ENCODE peak calls at places on chromosomes 6 and 20, in five cellular contexts. T, M, S, R and K are unnamed samples.

GRCh38 chr6:52529311-52529710 is 47.5 kb downstream of the TRAM2 start:
- DNase-seq in M (no peak), R (no peak), T (no peak), S (no peak), K (no peak)

GRCh38 chr20:44615876-44616603 is 33.7 kb downstream of the PKIG start:
- DNase-seq in S (no peak), M (no peak), R (no peak), T (no peak), K (no peak)

GRCh38 chr6:149964243-149965190 is 774 bp downstream of the ULBP1 start:
- DNase-seq in T (no peak), M (no peak), R (no peak), S (no peak), K (no peak)

GRCh38 chr20:16846011-16846410 is 97.9 kb downstream of the OTOR start:
- DNase-seq in R (no peak), S (no peak), M (no peak), T (no peak), K (no peak)

GRCh38 chr20:22796465-22797077 is 212.2 kb upstream of the FOXA2 start:
- DNase-seq in R (no peak), S (no peak), M (no peak), T (no peak), K (no peak)

GRCh38 chr6:52513464-52513863 is 63.4 kb downstream of the TRAM2 start:
- DNase-seq in T (no peak), R (no peak), M (no peak), S (no peak), K (no peak)

GRCh38 chr20:35285806-35286076 is 1.2 kb upstream of the EIF6 start:
- DNase-seq in R (no peak), M (no peak), T (no peak), S (no peak), K (peak)

GRCh38 chr20:8209061-8209460 is 77.0 kb downstream of the PLCB1 start:
- DNase-seq in T (no peak), R (peak), M (no peak), S (no peak), K (no peak)

GRCh38 chr20:60292001-60292520 is 333.8 kb downstream of the CDH26 start:
- DNase-seq in T (no peak), S (no peak), M (no peak), R (no peak), K (no peak)

GRCh38 chr6:128882991-128883571 is at the start of gene LAMA2:
- DNase-seq in M (no peak), T (no peak), S (peak), R (no peak), K (peak)

GRCh38 chr6:129598244-129599187 is 111.5 kb downstream of the ARHGAP18 start:
- DNase-seq in S (no peak), T (peak), R (peak), M (peak), K (peak)

GRCh38 chr6:65182681-65183080 is 524.3 kb downstream of the EYS start:
- DNase-seq in S (no peak), M (no peak), T (no peak), R (no peak), K (no peak)

GRCh38 chr20:40942015-40942414 is 86.6 kb upstream of the TOP1 start:
- DNase-seq in M (no peak), S (no peak), T (no peak), R (no peak), K (no peak)

GRCh38 chr20:45096781-45097180 is 4.1 kb downstream of the KCNS1 start:
- DNase-seq in S (no peak), R (no peak), T (no peak), M (no peak), K (no peak)

GRCh38 chr6:39700362-39700761 is 24.8 kb downstream of the KIF6 start:
- DNase-seq in R (no peak), M (no peak), S (no peak), T (no peak), K (no peak)

GRCh38 chr6:90610671-90611542 is 24.0 kb upstream of the MAP3K7 start:
- DNase-seq in M (no peak), S (no peak), T (peak), R (no peak), K (no peak)

GRCh38 chr6:98335594-98335993 is 498.8 kb upstream of the POU3F2 start:
- DNase-seq in T (no peak), R (no peak), M (no peak), S (no peak), K (no peak)

GRCh38 chr20:25178563-25179438 is 16.7 kb upstream of the ENTPD6 start:
- DNase-seq in S (no peak), R (no peak), T (peak), M (peak), K (peak)

GRCh38 chr6:134529921-134530320 is 212.0 kb upstream of the SGK1 start:
- DNase-seq in R (no peak), S (no peak), M (no peak), T (no peak), K (peak)

GRCh38 chr6:109867970-109868358 is 110.1 kb upstream of the GPR6 start:
- DNase-seq in S (no peak), T (no peak), M (no peak), R (no peak), K (no peak)

GRCh38 chr20:17992224-17992637 is 23.4 kb downstream of the MGME1 start:
- DNase-seq in T (no peak), S (no peak), R (peak), M (no peak), K (no peak)

GRCh38 chr6:138978229-138978628 is 9.8 kb downstream of the REPS1 start:
- DNase-seq in T (no peak), S (no peak), R (no peak), M (no peak), K (no peak)

GRCh38 chr6:105650367-105650766 is 247.5 kb upstream of the PREP start:
- DNase-seq in R (no peak), T (no peak), S (no peak), M (no peak), K (no peak)

GRCh38 chr6:142746524-142746923 is 198.5 kb downstream of the HIVEP2 start:
- DNase-seq in M (no peak), S (no peak), T (no peak), R (no peak), K (peak)

GRCh38 chr6:74798302-74798701 is 407.6 kb downstream of the COL12A1 start:
- DNase-seq in M (no peak), T (no peak), R (no peak), S (no peak), K (no peak)

GRCh38 chr6:27957526-27957925 is 485 bp downstream of the OR2B6 start:
- DNase-seq in S (no peak), R (no peak), T (no peak), M (no peak), K (no peak)

GRCh38 chr20:44548171-44548678 is 26.4 kb upstream of the SERINC3 start:
- DNase-seq in S (no peak), M (no peak), T (no peak), R (no peak), K (no peak)

GRCh38 chr6:41584668-41585205 is 38.6 kb downstream of the FOXP4 start:
- DNase-seq in T (no peak), S (no peak), M (no peak), R (no peak), K (no peak)

GRCh38 chr6:36340671-36341454 is 4.2 kb upstream of the BNIP5 start:
- DNase-seq in S (no peak), M (peak), T (peak), R (peak), K (peak)
- TF ChIP-seq CEBPB in S (no peak), M (no peak), T (no peak), R (no peak), K (no peak)

GRCh38 chr6:112983741-112984221 is 636.7 kb downstream of the RFPL4B start:
- DNase-seq in R (no peak), T (no peak), S (no peak), M (no peak), K (no peak)

GRCh38 chr6:112980676-112981075 is 633.5 kb downstream of the RFPL4B start:
- DNase-seq in R (no peak), T (no peak), S (no peak), M (no peak), K (no peak)

GRCh38 chr6:112984899-112985298 is 637.8 kb downstream of the RFPL4B start:
- DNase-seq in M (no peak), R (no peak), T (no peak), S (no peak), K (no peak)

GRCh38 chr6:112979830-112980229 is 632.7 kb downstream of the RFPL4B start:
- DNase-seq in R (no peak), M (no peak), S (no peak), T (no peak), K (no peak)
- TF ChIP-seq ZNF274 in R (no peak), M (no peak), S (no peak), T (no peak), K (no peak)

DNA sequence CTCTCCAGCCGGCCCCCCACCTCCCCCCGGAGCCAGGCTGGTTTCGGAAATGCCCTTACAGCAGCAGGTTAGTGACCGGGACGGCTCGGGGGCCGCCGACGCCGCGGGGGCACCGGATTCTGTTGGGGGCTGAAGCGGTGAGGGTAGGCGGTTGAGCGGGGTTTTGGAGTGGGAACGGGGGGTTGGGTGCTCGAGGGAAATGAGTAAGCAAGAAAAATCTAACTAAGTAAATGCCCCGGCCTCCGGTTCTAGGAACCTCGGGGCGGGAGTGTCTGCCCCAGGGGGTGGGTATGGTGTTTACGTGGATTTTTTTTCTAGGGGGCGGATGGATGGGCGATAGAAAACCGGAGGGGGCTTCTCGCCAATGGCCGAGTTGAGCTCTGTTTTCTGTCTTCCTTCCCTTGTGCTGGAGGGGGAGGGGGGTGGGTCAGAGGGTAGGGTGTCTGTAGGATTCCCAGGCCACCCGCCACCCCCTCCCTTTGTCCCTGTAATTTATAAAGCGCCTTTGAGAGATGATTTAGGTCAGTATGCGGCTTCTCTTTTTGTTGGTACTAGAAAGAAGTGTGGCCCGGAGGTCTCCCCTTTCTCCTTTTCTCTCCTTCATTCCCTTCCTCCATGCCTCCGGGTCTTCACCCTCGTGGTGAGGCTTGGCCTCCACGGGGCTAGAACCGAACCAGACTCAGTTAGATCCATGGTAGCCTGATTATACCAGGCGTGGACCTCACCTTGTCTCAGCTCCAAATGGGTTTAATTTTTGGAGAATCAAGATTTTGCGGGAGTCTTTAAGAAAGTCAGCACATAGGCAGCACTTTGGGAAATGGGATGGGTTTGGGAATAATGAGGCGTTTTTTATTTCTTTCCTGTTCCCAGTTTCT is 2.3 kb downstream of the E2F3 start:
- DNase-seq in T (peak), R (no peak), M (peak), S (no peak), K (peak)
- TF ChIP-seq CEBPB in T (no peak), R (no peak), M (no peak), S (no peak), K (no peak)

GRCh38 chr20:38658879-38659612 is 57.4 kb downstream of the ARHGAP40 start:
- DNase-seq in S (no peak), M (peak), R (no peak), T (peak), K (peak)
- TF ChIP-seq ZNF274 in S (no peak), M (no peak), R (no peak), T (no peak), K (no peak)

GRCh38 chr20:3660262-3661059 is 2.7 kb downstream of the GFRA4 start:
- DNase-seq in M (no peak), T (no peak), R (no peak), S (no peak), K (no peak)
- TF ChIP-seq CEBPB in M (no peak), T (no peak), R (no peak), S (no peak), K (no peak)

GRCh38 chr20:36472656-36473071 is 68.7 kb upstream of the MYL9 start:
- DNase-seq in S (no peak), T (peak), R (no peak), M (peak), K (no peak)
- TF ChIP-seq ZNF274 in S (no peak), T (no peak), R (no peak), M (no peak), K (no peak)

DNA sequence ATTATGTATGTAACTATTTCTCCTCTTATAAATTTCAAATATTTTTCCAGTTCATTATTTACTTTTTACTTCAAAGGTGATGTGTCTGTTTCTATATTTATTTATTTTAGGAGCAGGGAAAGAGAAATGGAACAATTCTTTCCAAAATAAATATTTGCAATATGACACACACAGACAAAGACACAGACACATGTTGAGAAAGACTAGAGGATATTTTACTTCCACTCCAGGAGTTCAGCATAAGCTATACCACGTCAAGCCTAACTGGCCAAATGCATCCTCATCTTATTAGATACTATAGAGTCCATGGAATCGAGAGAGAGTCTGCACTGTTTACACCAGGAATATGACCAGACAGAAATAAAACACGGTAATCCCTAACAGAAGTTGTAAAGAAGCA is 13.3 kb downstream of the RALGAPA2 start:
- DNase-seq in R (no peak), M (no peak), S (no peak), T (no peak), K (peak)
- TF ChIP-seq CEBPB in R (no peak), M (no peak), S (no peak), T (no peak), K (peak)

GRCh38 chr6:125749864-125750691 is 646 bp downstream of the HEY2 start:
- DNase-seq in M (no peak), R (no peak), S (no peak), T (no peak), K (no peak)
- TF ChIP-seq ZNF274 in M (no peak), R (no peak), S (no peak), T (no peak), K (no peak)